ENCODE peak calls at places on chromosome 16, in nine cellular contexts. One of them, this sample, is unnamed.

GRCh38 chr16:4660454-4661007 is 32.8 kb upstream of the NUDT16L1 start:
- DNase-seq in Peyer's patch: no peak
- DNase-seq in pancreas: no peak
- DNase-seq in lower leg skin: no peak
- DNase-seq in choroid plexus epithelial cell: peak
- DNase-seq in BJ: no peak
- DNase-seq in skeletal muscle cell: peak
- DNase-seq in heart left ventricle: peak
- DNase-seq in testis: peak
- DNase-seq in this sample: peak

GRCh38 chr16:69311533-69312388 is 611 bp downstream of the VPS4A start:
- DNase-seq in pancreas: no peak
- DNase-seq in choroid plexus epithelial cell: peak
- DNase-seq in BJ: no peak
- DNase-seq in Peyer's patch: no peak
- DNase-seq in lower leg skin: no peak
- DNase-seq in heart left ventricle: peak
- DNase-seq in testis: peak
- DNase-seq in skeletal muscle cell: no peak
- DNase-seq in this sample: peak

GRCh38 chr16:31471875-31472558 is at the start of gene TGFB1I1:
- DNase-seq in pancreas: no peak
- DNase-seq in BJ: no peak
- DNase-seq in lower leg skin: no peak
- DNase-seq in choroid plexus epithelial cell: peak
- DNase-seq in skeletal muscle cell: no peak
- DNase-seq in Peyer's patch: peak
- DNase-seq in testis: peak
- DNase-seq in heart left ventricle: peak
- DNase-seq in this sample: peak

GRCh38 chr16:85615852-85616607 is 2.9 kb downstream of the GSE1 start:
- DNase-seq in testis: peak
- DNase-seq in lower leg skin: peak
- DNase-seq in pancreas: peak
- DNase-seq in choroid plexus epithelial cell: peak
- DNase-seq in heart left ventricle: peak
- DNase-seq in Peyer's patch: peak
- DNase-seq in BJ: no peak
- DNase-seq in skeletal muscle cell: peak
- DNase-seq in this sample: peak

GRCh38 chr16:15811778-15812750 is 44.8 kb downstream of the MYH11 start:
- DNase-seq in skeletal muscle cell: peak
- DNase-seq in testis: peak
- DNase-seq in lower leg skin: peak
- DNase-seq in choroid plexus epithelial cell: peak
- DNase-seq in pancreas: peak
- DNase-seq in Peyer's patch: no peak
- DNase-seq in BJ: peak
- DNase-seq in heart left ventricle: no peak
- DNase-seq in this sample: no peak

GRCh38 chr16:55678061-55678935 is 22.5 kb downstream of the SLC6A2 start:
- DNase-seq in heart left ventricle: no peak
- DNase-seq in testis: peak
- DNase-seq in pancreas: no peak
- DNase-seq in BJ: no peak
- DNase-seq in Peyer's patch: no peak
- DNase-seq in skeletal muscle cell: no peak
- DNase-seq in lower leg skin: no peak
- DNase-seq in choroid plexus epithelial cell: no peak
- DNase-seq in this sample: no peak

GRCh38 chr16:17258848-17259713 is 211.7 kb downstream of the XYLT1 start:
- DNase-seq in skeletal muscle cell: no peak
- DNase-seq in testis: no peak
- DNase-seq in BJ: no peak
- DNase-seq in Peyer's patch: no peak
- DNase-seq in lower leg skin: no peak
- DNase-seq in choroid plexus epithelial cell: no peak
- DNase-seq in pancreas: no peak
- DNase-seq in heart left ventricle: no peak
- DNase-seq in this sample: no peak

GRCh38 chr16:4338712-4339299 is 12.3 kb downstream of the PAM16 start:
- DNase-seq in Peyer's patch: no peak
- DNase-seq in testis: no peak
- DNase-seq in pancreas: no peak
- DNase-seq in choroid plexus epithelial cell: no peak
- DNase-seq in lower leg skin: no peak
- DNase-seq in skeletal muscle cell: no peak
- DNase-seq in heart left ventricle: no peak
- DNase-seq in BJ: no peak
- DNase-seq in this sample: no peak

GRCh38 chr16:89732142-89732917 is 11.0 kb downstream of the ZNF276 start:
- DNase-seq in testis: no peak
- DNase-seq in choroid plexus epithelial cell: no peak
- DNase-seq in skeletal muscle cell: no peak
- DNase-seq in pancreas: no peak
- DNase-seq in heart left ventricle: no peak
- DNase-seq in BJ: no peak
- DNase-seq in Peyer's patch: no peak
- DNase-seq in lower leg skin: no peak
- DNase-seq in this sample: no peak

GRCh38 chr16:3149630-3150345 is 15.0 kb downstream of the ZNF213 start:
- DNase-seq in BJ: no peak
- DNase-seq in Peyer's patch: peak
- DNase-seq in choroid plexus epithelial cell: peak
- DNase-seq in heart left ventricle: peak
- DNase-seq in skeletal muscle cell: no peak
- DNase-seq in lower leg skin: peak
- DNase-seq in pancreas: peak
- DNase-seq in testis: peak
- DNase-seq in this sample: peak

GRCh38 chr16:66277311-66278070 is 89.0 kb upstream of the CDH5 start:
- DNase-seq in testis: no peak
- DNase-seq in pancreas: no peak
- DNase-seq in lower leg skin: no peak
- DNase-seq in Peyer's patch: no peak
- DNase-seq in heart left ventricle: no peak
- DNase-seq in choroid plexus epithelial cell: no peak
- DNase-seq in BJ: no peak
- DNase-seq in skeletal muscle cell: no peak
- DNase-seq in this sample: no peak

GRCh38 chr16:85568519-85568918 is 44.6 kb upstream of the GSE1 start:
- DNase-seq in testis: peak
- DNase-seq in BJ: no peak
- DNase-seq in pancreas: no peak
- DNase-seq in heart left ventricle: no peak
- DNase-seq in skeletal muscle cell: no peak
- DNase-seq in choroid plexus epithelial cell: no peak
- DNase-seq in Peyer's patch: peak
- DNase-seq in lower leg skin: peak
- DNase-seq in this sample: peak

GRCh38 chr16:81316176-81316496 is 1.4 kb downstream of the GAN start:
- DNase-seq in choroid plexus epithelial cell: no peak
- DNase-seq in BJ: no peak
- DNase-seq in lower leg skin: no peak
- DNase-seq in testis: no peak
- DNase-seq in skeletal muscle cell: no peak
- DNase-seq in pancreas: no peak
- DNase-seq in Peyer's patch: no peak
- DNase-seq in heart left ventricle: no peak
- DNase-seq in this sample: no peak

GRCh38 chr16:66935319-66936011 is at the start of gene CES2:
- DNase-seq in heart left ventricle: no peak
- DNase-seq in pancreas: peak
- DNase-seq in Peyer's patch: peak
- DNase-seq in BJ: no peak
- DNase-seq in choroid plexus epithelial cell: peak
- DNase-seq in skeletal muscle cell: no peak
- DNase-seq in lower leg skin: peak
- DNase-seq in testis: peak
- DNase-seq in this sample: peak

GRCh38 chr16:88769617-88770458 is 15.2 kb downstream of the PIEZO1 start:
- DNase-seq in skeletal muscle cell: no peak
- DNase-seq in Peyer's patch: peak
- DNase-seq in heart left ventricle: no peak
- DNase-seq in BJ: no peak
- DNase-seq in lower leg skin: no peak
- DNase-seq in choroid plexus epithelial cell: peak
- DNase-seq in testis: no peak
- DNase-seq in pancreas: no peak
- DNase-seq in this sample: peak

GRCh38 chr16:14505846-14506245 is 124.2 kb downstream of the PARN start:
- DNase-seq in pancreas: no peak
- DNase-seq in skeletal muscle cell: peak
- DNase-seq in testis: no peak
- DNase-seq in BJ: no peak
- DNase-seq in lower leg skin: no peak
- DNase-seq in heart left ventricle: no peak
- DNase-seq in choroid plexus epithelial cell: peak
- DNase-seq in Peyer's patch: no peak
- DNase-seq in this sample: no peak

GRCh38 chr16:67001726-67002125 is 13.3 kb downstream of the CES4A start:
- DNase-seq in skeletal muscle cell: no peak
- DNase-seq in testis: no peak
- DNase-seq in heart left ventricle: no peak
- DNase-seq in BJ: no peak
- DNase-seq in choroid plexus epithelial cell: no peak
- DNase-seq in Peyer's patch: no peak
- DNase-seq in pancreas: no peak
- DNase-seq in lower leg skin: no peak
- DNase-seq in this sample: no peak

GRCh38 chr16:11098601-11099377 is 154.4 kb downstream of the CLEC16A start:
- DNase-seq in Peyer's patch: peak
- DNase-seq in choroid plexus epithelial cell: no peak
- DNase-seq in pancreas: no peak
- DNase-seq in heart left ventricle: no peak
- DNase-seq in lower leg skin: no peak
- DNase-seq in skeletal muscle cell: no peak
- DNase-seq in testis: no peak
- DNase-seq in BJ: no peak
- DNase-seq in this sample: no peak

GRCh38 chr16:68242926-68243858 is 2.0 kb upstream of the PLA2G15 start:
- DNase-seq in skeletal muscle cell: no peak
- DNase-seq in Peyer's patch: no peak
- DNase-seq in lower leg skin: no peak
- DNase-seq in choroid plexus epithelial cell: no peak
- DNase-seq in heart left ventricle: no peak
- DNase-seq in testis: no peak
- DNase-seq in pancreas: no peak
- DNase-seq in BJ: no peak
- DNase-seq in this sample: no peak
- H3K4me3 ChIP-seq in skeletal muscle cell: no peak
- H3K4me3 ChIP-seq in Peyer's patch: no peak
- H3K4me3 ChIP-seq in lower leg skin: no peak
- H3K4me3 ChIP-seq in choroid plexus epithelial cell: no peak
- H3K4me3 ChIP-seq in heart left ventricle: no peak
- H3K4me3 ChIP-seq in testis: no peak
- H3K4me3 ChIP-seq in pancreas: no peak
- H3K4me3 ChIP-seq in BJ: no peak
- H3K4me3 ChIP-seq in this sample: no peak

DNA sequence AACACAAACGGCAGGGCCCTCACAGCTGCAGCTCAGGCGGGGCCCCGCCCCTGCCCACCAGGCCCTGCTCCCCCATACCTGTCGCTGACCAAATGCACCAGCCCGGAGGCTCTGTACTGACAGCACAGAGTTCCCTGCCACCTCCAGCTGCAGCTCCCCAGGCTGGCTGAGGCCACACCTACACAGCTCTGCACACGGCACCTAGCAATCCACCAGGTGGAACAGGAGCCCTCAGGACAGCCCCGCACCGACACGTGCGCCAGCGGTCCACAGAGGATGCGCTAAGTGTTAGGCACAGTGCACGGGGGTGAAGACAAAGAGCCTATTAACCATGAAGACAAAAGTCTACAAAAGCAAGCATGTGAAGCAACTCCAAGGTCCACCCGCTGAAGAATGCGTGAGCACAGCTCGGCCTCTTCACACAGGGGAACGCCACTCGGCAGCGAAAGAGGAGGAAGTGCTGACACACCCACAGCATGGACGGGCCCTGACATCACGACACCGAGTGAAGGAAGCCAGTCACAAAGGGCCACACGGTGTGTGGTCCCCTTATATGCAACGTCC is 5.4 kb downstream of the ZCCHC14 start:
- DNase-seq in pancreas: peak
- DNase-seq in Peyer's patch: peak
- DNase-seq in testis: peak
- DNase-seq in BJ: no peak
- DNase-seq in skeletal muscle cell: no peak
- DNase-seq in choroid plexus epithelial cell: no peak
- DNase-seq in lower leg skin: peak
- DNase-seq in heart left ventricle: no peak
- DNase-seq in this sample: peak
- H3K4me3 ChIP-seq in pancreas: peak
- H3K4me3 ChIP-seq in Peyer's patch: peak
- H3K4me3 ChIP-seq in testis: no peak
- H3K4me3 ChIP-seq in BJ: no peak
- H3K4me3 ChIP-seq in skeletal muscle cell: no peak
- H3K4me3 ChIP-seq in choroid plexus epithelial cell: no peak
- H3K4me3 ChIP-seq in lower leg skin: no peak
- H3K4me3 ChIP-seq in heart left ventricle: no peak
- H3K4me3 ChIP-seq in this sample: no peak

GRCh38 chr16:47774661-47775060 is 313.5 kb downstream of the PHKB start:
- DNase-seq in lower leg skin: no peak
- DNase-seq in heart left ventricle: no peak
- DNase-seq in Peyer's patch: no peak
- DNase-seq in choroid plexus epithelial cell: peak
- DNase-seq in BJ: no peak
- DNase-seq in skeletal muscle cell: peak
- DNase-seq in pancreas: no peak
- DNase-seq in testis: no peak
- DNase-seq in this sample: no peak
- H3K4me3 ChIP-seq in lower leg skin: no peak
- H3K4me3 ChIP-seq in heart left ventricle: no peak
- H3K4me3 ChIP-seq in Peyer's patch: no peak
- H3K4me3 ChIP-seq in choroid plexus epithelial cell: no peak
- H3K4me3 ChIP-seq in BJ: no peak
- H3K4me3 ChIP-seq in skeletal muscle cell: no peak
- H3K4me3 ChIP-seq in pancreas: no peak
- H3K4me3 ChIP-seq in testis: no peak
- H3K4me3 ChIP-seq in this sample: no peak

DNA sequence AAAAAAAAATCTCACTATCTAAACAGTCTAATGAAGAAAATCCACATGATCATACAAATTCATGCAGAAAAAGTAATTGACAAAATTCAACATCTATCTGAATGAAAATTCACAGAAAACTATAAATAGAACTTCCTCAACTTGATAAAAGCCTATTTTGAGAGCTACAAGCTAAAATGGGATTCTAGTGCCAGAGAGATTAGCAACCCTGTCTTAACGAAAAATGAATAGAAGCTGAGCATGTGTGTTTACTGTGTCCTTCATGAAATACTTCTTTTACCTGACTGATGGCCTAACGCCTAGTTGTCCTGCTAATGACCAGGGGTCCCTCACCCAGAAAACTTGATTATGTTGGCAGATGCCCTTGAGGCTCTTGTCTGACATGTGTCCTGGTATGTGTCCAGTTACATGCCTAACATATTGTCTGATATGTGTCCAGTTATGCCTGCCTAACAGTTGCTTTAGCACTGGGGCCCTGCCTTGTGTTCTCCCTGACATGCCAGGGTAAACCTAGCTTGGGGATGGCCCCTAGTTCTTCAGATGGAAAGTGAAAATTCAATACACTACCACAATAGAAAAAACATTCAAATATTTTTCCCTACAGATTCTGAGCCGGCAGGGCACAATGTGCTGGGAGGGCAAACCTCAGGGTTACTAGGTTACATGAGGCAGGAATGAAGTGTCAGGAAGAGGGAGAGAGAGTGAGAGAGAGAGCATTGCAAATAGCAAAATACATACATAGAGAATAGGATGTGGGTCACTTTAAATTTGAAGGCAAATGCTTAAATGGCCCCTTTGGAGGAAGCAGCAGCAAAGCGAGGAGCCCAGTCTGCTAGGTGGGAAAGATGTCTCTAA is 834.0 kb downstream of the CDH11 start:
- DNase-seq in heart left ventricle: no peak
- DNase-seq in skeletal muscle cell: no peak
- DNase-seq in BJ: no peak
- DNase-seq in testis: no peak
- DNase-seq in choroid plexus epithelial cell: no peak
- DNase-seq in lower leg skin: no peak
- DNase-seq in pancreas: no peak
- DNase-seq in Peyer's patch: no peak
- DNase-seq in this sample: no peak
- H3K4me3 ChIP-seq in heart left ventricle: no peak
- H3K4me3 ChIP-seq in skeletal muscle cell: no peak
- H3K4me3 ChIP-seq in BJ: no peak
- H3K4me3 ChIP-seq in testis: no peak
- H3K4me3 ChIP-seq in choroid plexus epithelial cell: no peak
- H3K4me3 ChIP-seq in lower leg skin: no peak
- H3K4me3 ChIP-seq in pancreas: no peak
- H3K4me3 ChIP-seq in Peyer's patch: no peak
- H3K4me3 ChIP-seq in this sample: no peak

This sample was measured in mucosa of descending colon.